ENCODE peak calls at places on chromosomes 13 and 19, in ten cellular contexts. Z is psoas muscle, Q is ascending aorta, E is AG08396, F is immature natural killer cell, P is fibroblast of pulmonary artery, I is GM04503, W is astrocyte of the hippocampus, G is stromal cell of bone marrow, C is mesendoderm. M is an unnamed sample.

GRCh38 chr19:14476663-14477401 is 1.7 kb upstream of the PTGER1 start:
- DNase-seq in Z (peak; percentile 49), Q (no peak), E (peak; percentile 89), F (peak; percentile 96), P (peak; percentile 79), I (peak; percentile 42), W (peak; percentile 90), G (no peak), C (peak; percentile 64), M (peak; percentile 78)

GRCh38 chr19:49716154-49716553 is 25.2 kb downstream of the CPT1C start:
- DNase-seq in Z (no peak), Q (no peak), E (no peak), F (no peak), P (no peak), I (no peak), W (no peak), G (no peak), C (no peak), M (no peak)

GRCh38 chr13:29849071-29849541 is 1.3 kb downstream of the UBL3 start:
- DNase-seq in Z (no peak), Q (peak; percentile 67), E (no peak), F (peak; percentile 47), P (peak; percentile 27), I (no peak), W (peak; percentile 49), G (no peak), C (peak; percentile 46), M (peak; percentile 53)

GRCh38 chr19:6723108-6723618 is 2.7 kb upstream of the C3 start:
- DNase-seq in Z (peak; percentile 69), Q (no peak), E (no peak), F (no peak), P (peak; percentile 83), I (no peak), W (peak; percentile 54), G (no peak), C (peak; percentile 63), M (peak; percentile 67)

GRCh38 chr19:35986664-35987570 is 8.1 kb upstream of the SDHAF1 start:
- DNase-seq in Z (peak; percentile 48), Q (no peak), E (no peak), F (no peak), P (no peak), I (no peak), W (peak; percentile 46), G (no peak), C (peak; percentile 59), M (peak; percentile 87)

GRCh38 chr13:27952931-27953670 is 16.0 kb downstream of the CDX2 start:
- DNase-seq in Z (no peak), Q (no peak), E (no peak), F (no peak), P (no peak), I (no peak), W (no peak), G (no peak), C (no peak), M (peak; percentile 50)

GRCh38 chr19:16160943-16161560 is 12.3 kb downstream of the CIB3 start:
- DNase-seq in Z (no peak), Q (no peak), E (peak; percentile 61), F (no peak), P (peak; percentile 40), I (no peak), W (peak; percentile 74), G (peak; percentile 73), C (peak; percentile 34), M (no peak)

GRCh38 chr13:100349594-100349993 is 239.0 kb downstream of the GGACT start:
- DNase-seq in Z (no peak), Q (no peak), E (no peak), F (no peak), P (no peak), I (no peak), W (no peak), G (no peak), C (no peak), M (no peak)

GRCh38 chr19:10219678-10220077 is 11.5 kb downstream of the S1PR2 start:
- DNase-seq in Z (no peak), Q (no peak), E (peak; percentile 36), F (peak; percentile 21), P (peak; percentile 49), I (no peak), W (peak; percentile 71), G (no peak), C (peak; percentile 57), M (peak; percentile 83)

GRCh38 chr13:28505543-28506135 is 10.7 kb upstream of the FLT1 start:
- DNase-seq in Z (no peak), Q (no peak), E (no peak), F (no peak), P (peak; percentile 34), I (no peak), W (no peak), G (no peak), C (peak; percentile 44), M (no peak)

GRCh38 chr19:2426661-2427322 is 594 bp downstream of the TIMM13 start:
- DNase-seq in Z (peak; percentile 60), Q (no peak), E (peak; percentile 85), F (no peak), P (peak; percentile 37), I (no peak), W (peak; percentile 57), G (no peak), C (peak; percentile 72), M (peak; percentile 85)

GRCh38 chr13:46119883-46120614 is 15.2 kb upstream of the CPB2 start:
- DNase-seq in Z (no peak), Q (no peak), E (no peak), F (no peak), P (peak; percentile 74), I (no peak), W (peak; percentile 74), G (no peak), C (peak; percentile 85), M (peak; percentile 55)

GRCh38 chr13:110855363-110855762 is 59.5 kb downstream of the ANKRD10 start:
- DNase-seq in Z (no peak), Q (no peak), E (no peak), F (no peak), P (no peak), I (no peak), W (no peak), G (no peak), C (no peak), M (peak; percentile 24)

GRCh38 chr13:20901668-20902437 is 693 bp downstream of the XPO4 start:
- DNase-seq in Z (peak; percentile 40), Q (no peak), E (peak; percentile 44), F (peak; percentile 13), P (peak; percentile 26), I (peak; percentile 3), W (peak; percentile 40), G (no peak), C (peak; percentile 77), M (peak; percentile 80)

GRCh38 chr19:13187419-13187818 is 37.2 kb downstream of the IER2 start:
- DNase-seq in Z (no peak), Q (no peak), E (no peak), F (no peak), P (no peak), I (no peak), W (no peak), G (no peak), C (no peak), M (no peak)

M was measured in endodermal cell.